ENCODE peak calls at places on chromosomes 16 and 17, in five cellular contexts. C is GM23248, T is fibroblast of lung, H is adipocyte, K is mesendoderm. V is an unnamed sample.

GRCh38 chr16:82042144-82042543 is 7.1 kb downstream of the HSD17B2 start:
- DNase-seq in C (no peak), T (peak; percentile 53), H (no peak), K (no peak), V (no peak)

GRCh38 chr17:31803494-31804213 is 55.4 kb downstream of the COPRS start:
- DNase-seq in C (no peak), T (no peak), H (no peak), K (no peak), V (no peak)

GRCh38 chr16:66462912-66463311 is 35.8 kb downstream of the BEAN1 start:
- DNase-seq in C (no peak), T (peak; percentile 69), H (no peak), K (no peak), V (no peak)

GRCh38 chr17:8856869-8857575 is 10.5 kb downstream of the PIK3R6 start:
- DNase-seq in C (no peak), T (no peak), H (no peak), K (no peak), V (peak; percentile 45)

GRCh38 chr17:19507673-19508326 is 25.9 kb upstream of the SLC47A1 start:
- DNase-seq in C (peak; percentile 95), T (peak; percentile 85), H (peak; percentile 94), K (peak; percentile 97), V (peak; percentile 98)

GRCh38 chr17:66776999-66777688 is 57.8 kb upstream of the CACNG5 start:
- DNase-seq in C (no peak), T (peak; percentile 27), H (no peak), K (no peak), V (no peak)

GRCh38 chr17:17408236-17408794 is 68.5 kb upstream of the MED9 start:
- DNase-seq in C (peak; percentile 63), T (peak; percentile 36), H (no peak), K (no peak), V (no peak)

GRCh38 chr16:69937465-69937951 is 13.6 kb upstream of the CLEC18A start:
- DNase-seq in C (peak; percentile 18), T (peak; percentile 19), H (no peak), K (peak; percentile 41), V (no peak)

GRCh38 chr17:7774037-7774659 is 56.6 kb downstream of the DNAH2 start:
- DNase-seq in C (peak; percentile 68), T (peak; percentile 57), H (peak; percentile 28), K (peak; percentile 37), V (no peak)

GRCh38 chr16:80040814-80041213 is 440.3 kb upstream of the MAF start:
- DNase-seq in C (no peak), T (no peak), H (no peak), K (no peak), V (no peak)

GRCh38 chr16:4266372-4266771 is 6.5 kb downstream of the TFAP4 start:
- DNase-seq in C (no peak), T (no peak), H (peak; percentile 19), K (peak; percentile 74), V (peak; percentile 72)

GRCh38 chr17:3972281-3972731 is 8.1 kb upstream of the ATP2A3 start:
- DNase-seq in C (no peak), T (no peak), H (no peak), K (no peak), V (peak; percentile 50)

GRCh38 chr16:80935691-80936090 is 71.0 kb downstream of the CMC2 start:
- DNase-seq in C (no peak), T (no peak), H (no peak), K (no peak), V (no peak)

GRCh38 chr17:76866774-76867577 is 1.2 kb upstream of the MGAT5B start:
- DNase-seq in C (peak; percentile 76), T (peak; percentile 75), H (peak; percentile 69), K (peak; percentile 75), V (no peak)

GRCh38 chr17:58643147-58643546 is 48.7 kb downstream of the TEX14 start:
- DNase-seq in C (peak; percentile 72), T (peak; percentile 88), H (peak; percentile 50), K (no peak), V (no peak)

GRCh38 chr16:22621571-22622148 is 111.0 kb downstream of the NPIPB5 start:
- DNase-seq in C (no peak), T (no peak), H (no peak), K (no peak), V (no peak)

GRCh38 chr17:21513012-21513570 is 136.9 kb downstream of the KCNJ12 start:
- DNase-seq in C (peak; percentile 82), T (peak; percentile 57), H (peak; percentile 94), K (peak; percentile 84), V (peak; percentile 94)

GRCh38 chr16:86951831-86952598 is 365.2 kb downstream of the C16orf95 start:
- DNase-seq in C (peak; percentile 97), T (peak; percentile 100), H (peak; percentile 96), K (peak; percentile 67), V (no peak)

GRCh38 chr17:29120439-29120838 is 59.8 kb downstream of the MYO18A start:
- DNase-seq in C (no peak), T (no peak), H (no peak), K (no peak), V (no peak)

GRCh38 chr17:45172541-45173286 is 11.0 kb downstream of the HEXIM2 start:
- DNase-seq in C (peak; percentile 75), T (peak; percentile 85), H (peak; percentile 61), K (peak; percentile 80), V (peak; percentile 87)

GRCh38 chr17:81090361-81091133 is 55.6 kb downstream of the BAIAP2 start:
- DNase-seq in C (peak; percentile 63), T (no peak), H (peak; percentile 8), K (peak; percentile 68), V (peak; percentile 97)

GRCh38 chr16:90077757-90078593 is 844 bp upstream of the PRDM7 start:
- DNase-seq in C (peak; percentile 62), T (peak; percentile 42), H (peak; percentile 41), K (peak; percentile 12), V (peak; percentile 60)
- H3K9ac ChIP-seq in C (peak overlapping the region; percentile 70), T (no peak overlapping the region), H (peak overlapping the region; percentile 64), K (no peak overlapping the region), V (no peak overlapping the region)

GRCh38 chr16:85911531-85911930 is 12.6 kb downstream of the IRF8 start:
- DNase-seq in C (no peak), T (no peak), H (no peak), K (no peak), V (no peak)
- H3K4me3 ChIP-seq in C (no peak overlapping the region), T (no peak overlapping the region), H (no peak overlapping the region), K (no peak overlapping the region), V (no peak overlapping the region)

GRCh38 chr16:67804853-67805542 is 1.4 kb downstream of the RANBP10 start:
- DNase-seq in C (no peak), T (no peak), H (peak; percentile 5), K (no peak), V (no peak)
- H3K9ac ChIP-seq in C (peak overlapping the region; percentile 92), T (no peak overlapping the region), H (peak overlapping the region; percentile 92), K (peak overlapping the region; percentile 94), V (no peak overlapping the region)

GRCh38 chr17:34581446-34582184 is 2.2 kb downstream of the TMEM132E start:
- DNase-seq in C (peak; percentile 34), T (no peak), H (peak; percentile 15), K (peak; percentile 20), V (peak; percentile 77)

GRCh38 chr17:34584805-34585416 is 5.5 kb downstream of the TMEM132E start:
- DNase-seq in C (peak; percentile 49), T (peak; percentile 14), H (peak; percentile 5), K (peak; percentile 66), V (no peak)

GRCh38 chr17:34580685-34581445 is 1.5 kb downstream of the TMEM132E start:
- DNase-seq in C (peak; percentile 25), T (no peak), H (peak; percentile 28), K (peak; percentile 25), V (peak; percentile 81)

GRCh38 chr17:34582185-34582900 is 3.0 kb downstream of the TMEM132E start:
- DNase-seq in C (peak; percentile 10), T (no peak), H (no peak), K (no peak), V (peak; percentile 65)

GRCh38 chr17:34582901-34583245 is 3.5 kb downstream of the TMEM132E start:
- DNase-seq in C (no peak), T (no peak), H (no peak), K (no peak), V (no peak)
- H3K4me3 ChIP-seq in C (no peak overlapping the region), T (no peak overlapping the region), H (no peak overlapping the region), K (no peak overlapping the region), V (no peak overlapping the region)

GRCh38 chr16:50539053-50539615 is 9.1 kb upstream of the NKD1 start:
- DNase-seq in C (no peak), T (no peak), H (no peak), K (no peak), V (peak; percentile 44)

GRCh38 chr16:50540711-50541007 is 7.5 kb upstream of the NKD1 start:
- DNase-seq in C (no peak), T (no peak), H (no peak), K (no peak), V (no peak)

GRCh38 chr16:50537533-50538290 is 10.5 kb upstream of the NKD1 start:
- DNase-seq in C (no peak), T (no peak), H (no peak), K (no peak), V (no peak)

GRCh38 chr16:50538411-50539052 is 9.7 kb upstream of the NKD1 start:
- DNase-seq in C (no peak), T (no peak), H (no peak), K (peak; percentile 56), V (peak; percentile 44)

DNA sequence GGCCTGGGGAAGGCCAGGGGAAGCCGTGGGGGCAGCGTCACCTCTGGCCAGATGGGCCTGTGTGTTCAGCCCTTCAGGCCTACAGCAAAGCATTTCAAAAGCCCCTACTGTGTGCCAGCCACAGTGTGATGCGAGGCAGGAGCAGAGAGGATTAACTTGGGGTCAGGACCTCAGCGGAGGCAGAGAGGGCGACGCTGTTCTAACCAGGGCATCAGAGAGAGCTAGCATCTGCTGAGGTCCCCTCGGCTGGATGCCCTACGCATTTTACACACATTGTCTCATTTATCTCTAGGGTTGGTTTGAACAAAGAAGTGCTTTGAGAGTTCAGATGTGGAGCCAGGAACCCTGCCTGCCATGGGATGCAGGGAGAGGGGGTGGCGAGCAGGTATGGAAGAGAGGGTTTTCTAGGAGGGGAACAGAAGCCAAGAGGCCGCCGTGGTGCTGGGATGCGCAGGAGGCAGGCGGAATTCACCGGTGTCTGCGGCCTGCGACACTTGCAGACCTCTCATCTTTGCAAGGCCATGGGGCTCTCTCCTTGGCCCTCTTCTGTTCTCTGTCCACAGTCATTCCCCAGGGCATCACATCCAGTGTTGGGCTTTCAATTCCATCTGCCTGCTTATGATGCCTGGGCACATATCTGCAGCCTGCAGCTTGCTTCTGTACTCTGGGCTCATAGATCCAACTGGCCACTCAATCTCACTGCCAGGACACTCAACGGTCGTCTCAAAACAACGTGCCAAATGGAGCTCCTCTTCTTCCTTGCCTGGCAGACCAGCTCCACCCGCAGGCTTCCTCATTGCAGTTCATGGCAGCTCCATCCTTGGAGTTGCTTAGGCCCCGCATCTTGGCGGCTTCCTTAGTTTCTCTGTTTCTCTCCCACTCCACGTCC is 8.1 kb upstream of the NKD1 start:
- DNase-seq in C (no peak), T (no peak), H (no peak), K (peak; percentile 63), V (peak; percentile 76)
- H3K9ac ChIP-seq in C (no peak overlapping the region), T (no peak overlapping the region), H (no peak overlapping the region), K (no peak overlapping the region), V (no peak overlapping the region)

GRCh38 chr17:5885336-5885735 is 184.8 kb upstream of the WSCD1 start:
- DNase-seq in C (no peak), T (no peak), H (no peak), K (no peak), V (peak; percentile 36)

GRCh38 chr17:5893741-5894140 is 176.4 kb upstream of the WSCD1 start:
- DNase-seq in C (no peak), T (no peak), H (no peak), K (no peak), V (peak; percentile 30)

GRCh38 chr17:5892897-5893656 is 177.1 kb upstream of the WSCD1 start:
- DNase-seq in C (no peak), T (no peak), H (no peak), K (no peak), V (no peak)

GRCh38 chr17:5883775-5884665 is 186.2 kb upstream of the WSCD1 start:
- DNase-seq in C (no peak), T (no peak), H (no peak), K (peak; percentile 27), V (peak; percentile 21)

GRCh38 chr17:5888811-5889210 is 181.4 kb upstream of the WSCD1 start:
- DNase-seq in C (no peak), T (peak; percentile 64), H (no peak), K (no peak), V (peak; percentile 23)
- H3K4me3 ChIP-seq in C (no peak overlapping the region), T (no peak overlapping the region), H (no peak overlapping the region), K (no peak overlapping the region), V (no peak overlapping the region)